ENCODE peak calls at places on chromosomes 5 and 9, in ten cellular contexts. C is mammary epithelial cell; E is fibroblast of pulmonary artery; H is fibroblast of lung; I is epithelial cell of proximal tubule; T is spleen; K is fibroblast of mammary gland; O is CD8-positive, alpha-beta T cell; Z is GM06990; A is A549. Y is an unnamed sample.

GRCh38 chr5:151810907-151811306 is 39.2 kb downstream of the G3BP1 start:
- DNase-seq in Z (no peak), E (no peak), O (no peak), K (peak), H (no peak), A (no peak), C (no peak), I (no peak), T (no peak), Y (no peak)

GRCh38 chr5:158736134-158736533 is 363.6 kb downstream of the EBF1 start:
- DNase-seq in O (no peak), A (no peak), T (no peak), E (no peak), I (no peak), Z (no peak), H (no peak), C (no peak), K (no peak), Y (no peak)

GRCh38 chr9:115152281-115152680 is 34.3 kb upstream of the TNC start:
- DNase-seq in E (no peak), K (no peak), Z (no peak), I (no peak), H (no peak), T (no peak), C (no peak), A (no peak), O (no peak), Y (no peak)

GRCh38 chr5:112367400-112367799 is 51.7 kb downstream of the EPB41L4A start:
- DNase-seq in H (no peak), E (no peak), Z (no peak), C (no peak), O (no peak), I (no peak), T (no peak), A (no peak), K (no peak), Y (no peak)

GRCh38 chr9:129094387-129095169 is 13.7 kb downstream of the DOLPP1 start:
- DNase-seq in K (no peak), T (no peak), O (no peak), A (no peak), I (no peak), E (no peak), Z (no peak), C (no peak), H (no peak), Y (no peak)

GRCh38 chr5:115831163-115831768 is 10.1 kb downstream of the ATG12 start:
- DNase-seq in A (peak), I (no peak), T (no peak), H (peak), C (peak), K (peak), O (no peak), Z (peak), E (peak), Y (no peak)

GRCh38 chr5:173919443-173919842 is 31.3 kb downstream of the CPEB4 start:
- DNase-seq in Z (no peak), T (no peak), O (no peak), E (peak), H (peak), K (no peak), C (peak), I (no peak), A (no peak), Y (no peak)

GRCh38 chr5:138657360-138657759 is 82.2 kb upstream of the HSPA9 start:
- DNase-seq in E (no peak), Z (no peak), I (no peak), K (no peak), O (no peak), H (no peak), T (no peak), A (no peak), C (no peak), Y (peak)

GRCh38 chr9:7316967-7317366 is 482.6 kb downstream of the DMAC1 start:
- DNase-seq in K (peak), H (no peak), I (no peak), E (no peak), O (no peak), C (no peak), Z (no peak), A (no peak), T (no peak), Y (no peak)

GRCh38 chr9:12718482-12719026 is 25.4 kb downstream of the TYRP1 start:
- DNase-seq in H (peak), C (peak), K (no peak), O (no peak), T (no peak), A (no peak), I (no peak), E (peak), Z (no peak), Y (no peak)

GRCh38 chr9:126334626-126335621 is 8.3 kb downstream of the MVB12B start:
- DNase-seq in I (no peak), T (no peak), A (no peak), E (peak), C (no peak), Z (no peak), H (peak), K (no peak), O (peak), Y (no peak)

GRCh38 chr9:72315089-72315509 is 49.9 kb downstream of the ZFAND5 start:
- DNase-seq in E (peak), H (no peak), O (no peak), K (peak), A (peak), C (peak), T (no peak), Z (no peak), I (peak), Y (peak)

GRCh38 chr9:114777841-114778240 is 28.0 kb downstream of the TNFSF15 start:
- DNase-seq in C (no peak), T (no peak), A (no peak), H (peak), I (no peak), E (no peak), Z (no peak), K (peak), O (peak), Y (no peak)

GRCh38 chr5:162558120-162558519 is 490.5 kb downstream of the GABRG2 start:
- DNase-seq in T (no peak), A (no peak), O (no peak), H (no peak), K (no peak), I (no peak), C (no peak), Z (no peak), E (no peak), Y (no peak)

GRCh38 chr5:115179068-115179958 is 9.6 kb upstream of the TRIM36 start:
- DNase-seq in K (no peak), I (no peak), O (no peak), H (peak), E (no peak), C (no peak), A (peak), Z (no peak), T (peak), Y (peak)

GRCh38 chr5:151772029-151772867 is 494 bp downstream of the G3BP1 start:
- DNase-seq in I (no peak), H (peak), T (no peak), O (peak), E (peak), C (peak), K (peak), A (peak), Z (no peak), Y (peak)

GRCh38 chr9:113222482-113222841 is 1.1 kb downstream of the SLC31A1 start:
- DNase-seq in E (peak), T (no peak), A (no peak), C (peak), Z (no peak), H (no peak), O (no peak), I (peak), K (peak), Y (no peak)

GRCh38 chr5:110063640-110064592 is 374.2 kb downstream of the MAN2A1 start:
- DNase-seq in K (peak), T (no peak), A (no peak), O (no peak), E (peak), Z (no peak), I (no peak), C (peak), H (peak), Y (no peak)

GRCh38 chr5:177194278-177194677 is 60.7 kb downstream of the NSD1 start:
- DNase-seq in E (peak), O (no peak), I (peak), Z (no peak), H (peak), T (no peak), A (peak), C (peak), K (peak), Y (peak)

GRCh38 chr5:143173139-143173889 is 230.2 kb downstream of the NR3C1 start:
- DNase-seq in O (no peak), A (no peak), C (no peak), E (no peak), T (no peak), I (no peak), H (no peak), K (no peak), Z (no peak), Y (no peak)

GRCh38 chr9:112065781-112066606 is 109.1 kb downstream of the SUSD1 start:
- DNase-seq in A (no peak), E (peak), O (no peak), T (no peak), Z (no peak), C (peak), H (peak), I (peak), K (peak), Y (peak)

GRCh38 chr5:102314328-102314727 is 18.2 kb upstream of the SLCO4C1 start:
- DNase-seq in C (no peak), A (no peak), E (no peak), Z (no peak), H (no peak), K (no peak), O (no peak), T (no peak), I (no peak), Y (no peak)

GRCh38 chr9:107447834-107448233 is 41.7 kb downstream of the KLF4 start:
- DNase-seq in T (no peak), A (no peak), H (no peak), Z (no peak), K (no peak), O (no peak), C (no peak), I (no peak), E (no peak), Y (no peak)

GRCh38 chr5:167571824-167572223 is 719.6 kb upstream of the WWC1 start:
- DNase-seq in Z (no peak), O (no peak), K (no peak), E (no peak), C (no peak), I (no peak), A (no peak), H (no peak), T (no peak), Y (no peak)

GRCh38 chr5:151139646-151140045 is 17.9 kb downstream of the ANXA6 start:
- DNase-seq in T (no peak), I (no peak), C (no peak), E (no peak), A (no peak), H (no peak), K (no peak), O (no peak), Z (no peak), Y (no peak)

GRCh38 chr5:66356011-66356565 is 212.0 kb downstream of the SREK1 start:
- DNase-seq in O (no peak), E (peak), C (no peak), Z (no peak), I (no peak), H (peak), T (no peak), A (no peak), K (no peak), Y (no peak)

GRCh38 chr5:133289686-133290367 is 238.0 kb downstream of the HSPA4 start:
- DNase-seq in Z (no peak), K (no peak), H (no peak), I (no peak), A (no peak), E (no peak), O (no peak), C (peak), T (no peak), Y (no peak)

DNA sequence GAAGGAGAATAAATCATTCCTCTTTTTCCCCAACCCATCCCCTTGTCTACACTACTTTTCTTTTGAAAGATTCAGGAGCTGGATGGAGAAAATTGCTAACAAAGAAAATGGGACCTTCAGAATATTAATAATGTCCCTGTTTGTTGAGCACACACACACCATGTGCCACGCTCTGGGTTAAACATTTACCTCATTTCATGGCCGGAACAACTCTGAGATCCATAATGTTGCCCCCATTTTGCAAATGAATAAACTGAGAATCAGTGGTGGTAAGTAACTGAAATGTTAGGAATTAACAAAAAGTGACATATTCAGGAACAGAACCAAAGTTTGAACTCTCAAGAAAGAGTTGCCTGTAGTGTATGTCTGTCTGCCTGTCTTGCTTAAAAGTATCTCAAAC is 51.5 kb upstream of the SMAD5 start:
- DNase-seq in A (no peak), Z (no peak), I (no peak), T (no peak), O (no peak), K (no peak), E (no peak), C (no peak), H (no peak), Y (no peak)
- H3K4me3 ChIP-seq in A (peak), Z (no peak), I (peak), T (no peak), O (no peak), K (no peak), E (no peak), C (peak), H (peak), Y (peak)

GRCh38 chr5:165617491-165617890 is 2112.1 kb downstream of the MAT2B start:
- DNase-seq in K (no peak), E (no peak), Z (no peak), H (peak), I (no peak), T (no peak), C (no peak), O (no peak), A (no peak), Y (no peak)
- H3K4me3 ChIP-seq in K (no peak), E (no peak), Z (no peak), H (no peak), I (no peak), T (no peak), C (no peak), O (no peak), A (no peak), Y (no peak)

GRCh38 chr5:54514841-54515432 is 2.6 kb upstream of the SNX18 start:
- DNase-seq in C (no peak), H (peak), E (peak), K (peak), A (no peak), O (no peak), Z (no peak), I (peak), T (no peak), Y (no peak)
- H3K4me3 ChIP-seq in C (no peak), H (no peak), E (no peak), K (no peak), A (no peak), O (no peak), Z (no peak), I (no peak), T (no peak), Y (no peak)

DNA sequence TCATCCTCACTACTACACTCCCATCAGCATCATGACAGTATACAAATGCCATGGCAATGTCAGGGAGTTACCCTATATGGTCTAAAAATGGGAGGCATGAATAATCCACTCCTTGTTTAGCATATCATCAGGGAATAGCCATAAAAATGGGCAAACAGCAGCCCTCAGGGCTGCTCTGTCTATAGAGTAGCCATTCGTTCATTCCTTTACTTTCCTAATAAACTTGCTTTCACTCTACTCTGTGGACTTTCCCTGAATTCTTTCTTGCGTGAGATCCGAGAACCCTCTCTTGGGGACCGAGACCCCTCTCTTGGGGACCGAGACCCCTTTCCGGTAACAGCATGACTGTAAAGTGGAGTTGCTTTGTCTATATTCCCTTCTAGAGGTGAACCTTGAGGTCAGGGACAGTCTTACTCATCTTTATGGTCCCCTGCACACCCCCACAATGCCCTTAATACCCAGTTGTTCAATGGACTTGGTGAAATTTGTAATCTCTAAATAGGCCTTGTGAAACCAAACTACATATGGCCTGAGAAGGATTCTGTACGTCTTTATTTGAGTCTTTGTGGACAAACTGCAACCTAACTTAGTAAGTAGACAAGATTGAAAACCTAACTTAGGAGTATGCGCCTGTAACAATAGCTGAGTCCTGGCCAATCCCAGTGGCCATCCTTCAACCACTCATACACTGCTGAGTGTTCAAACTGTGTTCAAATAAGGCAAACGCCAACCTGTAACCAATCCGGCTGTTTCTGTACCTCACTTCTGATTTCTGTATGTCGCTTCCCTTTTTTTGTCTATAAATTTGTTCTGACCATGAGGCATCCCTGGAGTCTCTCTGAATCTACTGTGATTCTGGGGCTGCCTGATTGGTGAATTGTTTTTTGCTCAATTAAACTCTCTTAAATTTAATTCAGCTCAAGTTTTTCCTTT is 32.3 kb upstream of the UBTD2 start:
- DNase-seq in A (no peak), H (no peak), Z (peak), I (no peak), K (no peak), C (no peak), T (no peak), O (no peak), E (no peak), Y (no peak)
- H3K4me3 ChIP-seq in A (no peak), H (no peak), Z (no peak), I (no peak), K (no peak), C (no peak), T (no peak), O (no peak), E (no peak), Y (no peak)

GRCh38 chr9:27278374-27278773 is 18.6 kb downstream of the EQTN start:
- DNase-seq in I (no peak), H (no peak), E (peak), O (no peak), K (peak), C (no peak), Z (no peak), A (no peak), T (no peak), Y (no peak)

GRCh38 chr9:27279611-27280010 is 17.3 kb downstream of the EQTN start:
- DNase-seq in O (no peak), E (no peak), I (no peak), T (no peak), A (no peak), H (no peak), Z (no peak), K (no peak), C (no peak), Y (no peak)

GRCh38 chr9:27273186-27273585 is 23.8 kb downstream of the EQTN start:
- DNase-seq in I (no peak), Z (no peak), K (no peak), A (no peak), T (no peak), E (no peak), C (no peak), H (no peak), O (no peak), Y (no peak)

GRCh38 chr9:27280249-27280648 is 16.7 kb downstream of the EQTN start:
- DNase-seq in Z (no peak), O (no peak), H (no peak), T (no peak), C (no peak), K (no peak), I (no peak), E (no peak), A (no peak), Y (no peak)

GRCh38 chr9:27276182-27277030 is 20.5 kb downstream of the EQTN start:
- DNase-seq in O (no peak), T (no peak), I (peak), Z (no peak), A (peak), K (peak), H (peak), C (peak), E (peak), Y (no peak)
- H3K4me3 ChIP-seq in O (no peak), T (no peak), I (peak), Z (no peak), A (peak), K (no peak), H (peak), C (no peak), E (no peak), Y (peak)

GRCh38 chr9:70064496-70064895 is 20.8 kb downstream of the MAMDC2 start:
- DNase-seq in T (no peak), O (no peak), I (no peak), A (no peak), H (no peak), K (no peak), C (no peak), E (no peak), Z (no peak), Y (no peak)

GRCh38 chr9:70058569-70059161 is 15.0 kb downstream of the MAMDC2 start:
- DNase-seq in Z (no peak), K (no peak), C (no peak), H (no peak), A (no peak), O (no peak), T (no peak), I (no peak), E (no peak), Y (no peak)

GRCh38 chr9:70060148-70060882 is 16.7 kb downstream of the MAMDC2 start:
- DNase-seq in I (no peak), E (no peak), K (no peak), Z (no peak), T (no peak), O (no peak), C (peak), H (no peak), A (no peak), Y (no peak)

GRCh38 chr9:70060883-70061507 is 17.3 kb downstream of the MAMDC2 start:
- DNase-seq in E (no peak), A (no peak), O (no peak), I (no peak), T (no peak), C (no peak), Z (no peak), H (no peak), K (no peak), Y (no peak)

DNA sequence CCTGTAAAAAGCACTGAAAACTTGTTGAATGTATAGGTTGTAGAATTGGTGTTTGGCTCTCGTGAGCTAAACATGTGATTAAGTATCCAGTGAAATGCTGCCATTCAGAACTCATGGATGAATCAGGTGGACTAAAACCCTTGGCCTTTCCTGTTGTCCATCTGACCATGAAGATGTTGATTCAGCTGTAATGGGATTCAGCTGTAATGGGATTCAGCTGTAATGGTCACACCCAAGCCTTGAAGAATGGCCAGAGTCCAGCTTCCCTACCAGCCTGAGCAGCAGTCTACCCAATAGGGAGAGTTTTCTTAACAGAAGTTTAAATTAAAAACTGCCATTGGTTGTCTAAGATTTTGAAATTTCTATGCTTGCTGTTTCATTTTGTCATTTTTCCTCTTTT is 18.1 kb downstream of the MAMDC2 start:
- DNase-seq in I (no peak), Z (no peak), C (no peak), T (no peak), E (no peak), O (no peak), K (peak), H (peak), A (no peak), Y (no peak)
- H3K4me3 ChIP-seq in I (no peak), Z (no peak), C (no peak), T (no peak), E (no peak), O (no peak), K (no peak), H (no peak), A (no peak), Y (no peak)

GRCh38 chr9:21465859-21466518 is 16.1 kb downstream of the IFNE start:
- DNase-seq in E (peak), A (peak), Z (no peak), C (peak), T (no peak), H (peak), I (peak), O (no peak), K (peak), Y (no peak)
- H3K4me3 ChIP-seq in E (no peak), A (no peak), Z (no peak), C (no peak), T (no peak), H (no peak), I (no peak), O (no peak), K (no peak), Y (no peak)

DNA sequence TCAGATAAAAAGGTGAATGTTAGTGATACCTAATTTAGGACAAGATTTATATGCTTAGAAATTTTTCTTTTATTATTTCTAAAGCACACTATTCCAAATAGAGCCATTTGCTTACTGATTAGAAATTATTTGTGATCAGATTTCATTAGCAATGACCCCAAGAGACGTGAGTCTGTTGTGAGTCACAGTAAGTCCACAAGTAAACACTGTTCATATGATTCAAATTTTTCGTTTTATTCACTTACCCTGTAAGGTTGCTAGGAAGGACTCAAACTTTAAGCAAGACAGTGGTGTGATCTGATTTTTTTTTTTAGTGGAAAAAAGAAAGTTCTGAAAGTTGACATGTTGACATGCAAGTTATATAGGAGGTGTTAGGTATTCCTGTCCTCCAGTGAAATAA is 1.2 kb downstream of the CARD6 start:
- DNase-seq in I (no peak), E (peak), C (peak), O (no peak), A (peak), H (no peak), T (no peak), K (peak), Z (no peak), Y (no peak)
- H3K4me3 ChIP-seq in I (peak), E (peak), C (peak), O (no peak), A (peak), H (peak), T (peak), K (peak), Z (no peak), Y (peak)

Y was measured in kidney.